ENCODE peak calls at places on chromosomes 1 and 21, in nine cellular contexts. D is heart left ventricle, L is AG04449, T is adrenal gland, H is lower lobe of right lung, M is body of pancreas, O is foreskin fibroblast, Q is fibroblast of the aortic adventitia, B is ovary. E is an unnamed sample.

GRCh38 chr1:66353207-66353606 is 180.7 kb upstream of the SGIP1 start:
- DNase-seq in D (no peak), L (no peak), T (no peak), H (no peak), M (no peak), O (no peak), Q (peak), B (no peak), E (peak)

GRCh38 chr1:190904091-190904695 is 426.5 kb upstream of the BRINP3 start:
- DNase-seq in D (no peak), L (peak), T (no peak), H (no peak), M (no peak), O (peak), Q (peak), B (no peak), E (no peak)

GRCh38 chr1:38835230-38835827 is 24.2 kb downstream of the RRAGC start:
- DNase-seq in D (no peak), L (peak), T (peak), H (no peak), M (peak), O (peak), Q (peak), B (no peak), E (no peak)

GRCh38 chr1:244214009-244214967 is 163.2 kb downstream of the ZBTB18 start:
- DNase-seq in D (no peak), L (peak), T (no peak), H (no peak), M (peak), O (peak), Q (peak), B (no peak), E (peak)

GRCh38 chr1:10791117-10791951 is 5.1 kb downstream of the CASZ1 start:
- DNase-seq in D (no peak), L (no peak), T (no peak), H (no peak), M (peak), O (no peak), Q (no peak), B (no peak), E (no peak)

GRCh38 chr1:105210747-105211146 is 1461.0 kb downstream of the AMY1C start:
- DNase-seq in D (no peak), L (no peak), T (no peak), H (no peak), M (no peak), O (no peak), Q (no peak), B (no peak), E (no peak)

GRCh38 chr1:68438310-68438709 is 11.4 kb downstream of the RPE65 start:
- DNase-seq in D (no peak), L (no peak), T (no peak), H (no peak), M (no peak), O (no peak), Q (no peak), B (no peak), E (no peak)

GRCh38 chr1:99548924-99549605 is 96.8 kb upstream of the PALMD start:
- DNase-seq in D (no peak), L (no peak), T (peak), H (no peak), M (peak), O (no peak), Q (peak), B (peak), E (no peak)

GRCh38 chr1:235960799-235961198 is 94.1 kb upstream of the LYST start:
- DNase-seq in D (no peak), L (no peak), T (no peak), H (no peak), M (no peak), O (no peak), Q (no peak), B (no peak), E (no peak)

GRCh38 chr21:42847051-42847707 is 32.2 kb downstream of the WDR4 start:
- DNase-seq in D (no peak), L (no peak), T (peak), H (peak), M (no peak), O (no peak), Q (no peak), B (no peak), E (no peak)

GRCh38 chr1:59657873-59658465 is 156.8 kb upstream of the HOOK1 start:
- DNase-seq in D (no peak), L (no peak), T (no peak), H (no peak), M (no peak), O (no peak), Q (no peak), B (no peak), E (no peak)

GRCh38 chr1:10793129-10793651 is 3.3 kb downstream of the CASZ1 start:
- DNase-seq in D (no peak), L (no peak), T (no peak), H (no peak), M (no peak), O (no peak), Q (peak), B (no peak), E (no peak)

GRCh38 chr1:113207019-113207418 is 134.0 kb downstream of the LRIG2 start:
- DNase-seq in D (no peak), L (no peak), T (no peak), H (no peak), M (no peak), O (no peak), Q (no peak), B (no peak), E (no peak)

GRCh38 chr21:41640756-41641509 is 125.9 kb downstream of the RIPK4 start:
- DNase-seq in D (no peak), L (no peak), T (no peak), H (no peak), M (no peak), O (no peak), Q (peak), B (no peak), E (no peak)

GRCh38 chr1:243415663-243416365 is 160.0 kb downstream of the SDCCAG8 start:
- DNase-seq in D (no peak), L (no peak), T (no peak), H (no peak), M (no peak), O (no peak), Q (no peak), B (no peak), E (no peak)

GRCh38 chr1:239233626-239234025 is 152.7 kb upstream of the CHRM3 start:
- DNase-seq in D (no peak), L (no peak), T (no peak), H (no peak), M (no peak), O (no peak), Q (no peak), B (no peak), E (no peak)

GRCh38 chr21:35291963-35292627 is 243.0 kb upstream of the RUNX1 start:
- DNase-seq in D (no peak), L (no peak), T (no peak), H (no peak), M (no peak), O (peak), Q (no peak), B (no peak), E (no peak)

GRCh38 chr21:26846036-26846931 is 1.1 kb upstream of the ADAMTS1 start:
- DNase-seq in D (peak), L (no peak), T (peak), H (peak), M (peak), O (peak), Q (peak), B (peak), E (peak)

GRCh38 chr1:193190096-193190744 is 3.8 kb upstream of the B3GALT2 start:
- DNase-seq in D (no peak), L (no peak), T (no peak), H (no peak), M (no peak), O (no peak), Q (peak), B (no peak), E (no peak)

GRCh38 chr1:109613396-109614147 is 5.8 kb downstream of the GNAT2 start:
- DNase-seq in D (no peak), L (no peak), T (no peak), H (no peak), M (no peak), O (no peak), Q (peak), B (no peak), E (no peak)

GRCh38 chr1:181103404-181103803 is 14.9 kb downstream of the IER5 start:
- DNase-seq in D (no peak), L (no peak), T (no peak), H (no peak), M (no peak), O (no peak), Q (no peak), B (no peak), E (no peak)

GRCh38 chr1:245168921-245169320 is 14.1 kb downstream of the KIF26B start:
- DNase-seq in D (no peak), L (no peak), T (no peak), H (no peak), M (no peak), O (no peak), Q (no peak), B (no peak), E (no peak)

GRCh38 chr1:29332204-29332603 is 95.9 kb downstream of the PTPRU start:
- DNase-seq in D (no peak), L (no peak), T (no peak), H (no peak), M (peak), O (peak), Q (peak), B (no peak), E (peak)

GRCh38 chr1:14939527-14940284 is 213.8 kb upstream of the TMEM51 start:
- DNase-seq in D (peak), L (peak), T (no peak), H (no peak), M (no peak), O (peak), Q (peak), B (no peak), E (no peak)

GRCh38 chr1:45411510-45411899 is 71.3 kb upstream of the MUTYH start:
- DNase-seq in D (no peak), L (no peak), T (no peak), H (no peak), M (no peak), O (no peak), Q (no peak), B (no peak), E (no peak)
- TF ChIP-seq CTCF in D (no peak), L (no peak), T (no peak), H (no peak), M (no peak), O (no peak), Q (no peak), B (no peak), E (no peak)

GRCh38 chr1:85575363-85575995 is 5.1 kb upstream of the CCN1 start:
- DNase-seq in D (no peak), L (no peak), T (no peak), H (no peak), M (no peak), O (no peak), Q (peak), B (no peak), E (no peak)

GRCh38 chr1:85577421-85578320 is 2.9 kb upstream of the CCN1 start:
- DNase-seq in D (peak), L (no peak), T (no peak), H (no peak), M (no peak), O (peak), Q (no peak), B (no peak), E (peak)

GRCh38 chr1:85578321-85579295 is 2.0 kb upstream of the CCN1 start:
- DNase-seq in D (no peak), L (peak), T (no peak), H (no peak), M (no peak), O (peak), Q (peak), B (no peak), E (no peak)

GRCh38 chr1:85576256-85576641 is 4.3 kb upstream of the CCN1 start:
- DNase-seq in D (no peak), L (no peak), T (peak), H (no peak), M (no peak), O (no peak), Q (peak), B (no peak), E (no peak)

DNA sequence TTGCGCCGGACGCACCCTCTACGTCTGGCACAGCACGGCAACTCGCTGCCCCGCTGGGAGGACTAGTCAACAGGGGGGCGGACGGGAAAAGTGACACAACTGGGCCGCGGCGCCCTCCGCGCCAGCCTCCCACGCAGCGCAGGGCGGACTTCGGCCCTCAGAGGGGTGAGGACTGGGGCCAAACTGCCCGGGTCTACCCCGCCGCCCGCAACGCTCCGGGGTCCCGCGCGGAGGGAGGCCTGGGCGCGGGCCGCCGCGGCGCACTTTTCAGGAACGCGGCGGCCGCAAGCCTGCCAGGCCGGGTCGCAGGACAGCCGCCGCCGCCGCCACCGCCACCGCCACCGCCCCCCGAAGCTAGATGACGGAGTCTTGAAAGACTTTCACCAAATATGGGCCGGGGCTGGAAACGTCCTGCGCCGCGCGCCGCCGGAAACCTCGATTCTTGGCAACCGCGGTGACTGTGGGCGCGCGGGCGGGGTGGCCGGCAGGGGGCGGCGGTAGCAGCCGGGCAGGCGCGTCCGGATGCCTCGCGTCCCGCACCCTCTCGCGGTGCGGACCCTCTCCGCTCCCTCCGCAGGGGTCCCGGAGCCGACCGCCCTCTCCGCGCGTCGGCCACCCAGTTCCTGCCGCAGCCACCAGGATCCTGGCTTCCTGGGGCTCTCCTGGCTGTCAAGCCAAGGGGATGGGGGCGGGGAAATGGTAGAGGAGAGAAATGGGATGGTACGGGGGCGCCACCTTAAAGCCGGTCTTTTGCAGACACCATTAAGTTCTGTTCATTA is 3.7 kb upstream of the CCN1 start:
- DNase-seq in D (peak), L (no peak), T (peak), H (peak), M (peak), O (peak), Q (peak), B (peak), E (peak)
- TF ChIP-seq CTCF in D (peak), L (peak), T (peak), H (peak), M (peak), O (peak), Q (peak), B (peak), E (peak)

DNA sequence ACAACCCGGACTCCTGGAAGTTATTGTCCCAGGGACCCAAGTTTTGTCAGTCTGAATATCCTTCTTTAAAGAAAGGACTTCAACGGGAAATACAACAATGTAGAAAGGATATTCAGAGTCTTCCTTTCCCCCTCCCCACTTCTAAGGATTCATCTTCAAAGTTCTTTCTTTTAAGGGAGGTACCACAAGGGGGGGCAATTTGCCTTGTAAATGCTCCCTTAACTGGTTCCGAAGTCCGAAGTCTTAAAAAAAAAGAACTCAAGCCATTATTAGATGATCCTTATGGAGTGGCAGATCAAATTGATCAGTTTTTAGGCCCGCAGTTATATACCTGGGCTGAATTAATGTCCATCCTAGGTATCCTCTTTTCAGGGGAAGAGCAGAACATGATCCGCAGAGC is 47.0 kb downstream of the SERINC2 start:
- DNase-seq in D (no peak), L (no peak), T (no peak), H (no peak), M (no peak), O (peak), Q (peak), B (no peak), E (no peak)
- TF ChIP-seq CTCF in D (no peak), L (no peak), T (peak), H (no peak), M (no peak), O (peak), Q (peak), B (no peak), E (no peak)

GRCh38 chr1:159944623-159945455 is 574 bp downstream of the IGSF9 start:
- DNase-seq in D (no peak), L (no peak), T (no peak), H (no peak), M (no peak), O (no peak), Q (no peak), B (no peak), E (no peak)

GRCh38 chr1:159943908-159944622 is 1.3 kb downstream of the IGSF9 start:
- DNase-seq in D (no peak), L (no peak), T (no peak), H (no peak), M (no peak), O (no peak), Q (no peak), B (no peak), E (no peak)

GRCh38 chr1:159947942-159948341 is 2.5 kb upstream of the IGSF9 start:
- DNase-seq in D (no peak), L (no peak), T (no peak), H (no peak), M (no peak), O (no peak), Q (no peak), B (no peak), E (no peak)

GRCh38 chr1:159946242-159947187 is 1.1 kb upstream of the IGSF9 start:
- DNase-seq in D (no peak), L (no peak), T (no peak), H (no peak), M (no peak), O (no peak), Q (peak), B (no peak), E (no peak)

DNA sequence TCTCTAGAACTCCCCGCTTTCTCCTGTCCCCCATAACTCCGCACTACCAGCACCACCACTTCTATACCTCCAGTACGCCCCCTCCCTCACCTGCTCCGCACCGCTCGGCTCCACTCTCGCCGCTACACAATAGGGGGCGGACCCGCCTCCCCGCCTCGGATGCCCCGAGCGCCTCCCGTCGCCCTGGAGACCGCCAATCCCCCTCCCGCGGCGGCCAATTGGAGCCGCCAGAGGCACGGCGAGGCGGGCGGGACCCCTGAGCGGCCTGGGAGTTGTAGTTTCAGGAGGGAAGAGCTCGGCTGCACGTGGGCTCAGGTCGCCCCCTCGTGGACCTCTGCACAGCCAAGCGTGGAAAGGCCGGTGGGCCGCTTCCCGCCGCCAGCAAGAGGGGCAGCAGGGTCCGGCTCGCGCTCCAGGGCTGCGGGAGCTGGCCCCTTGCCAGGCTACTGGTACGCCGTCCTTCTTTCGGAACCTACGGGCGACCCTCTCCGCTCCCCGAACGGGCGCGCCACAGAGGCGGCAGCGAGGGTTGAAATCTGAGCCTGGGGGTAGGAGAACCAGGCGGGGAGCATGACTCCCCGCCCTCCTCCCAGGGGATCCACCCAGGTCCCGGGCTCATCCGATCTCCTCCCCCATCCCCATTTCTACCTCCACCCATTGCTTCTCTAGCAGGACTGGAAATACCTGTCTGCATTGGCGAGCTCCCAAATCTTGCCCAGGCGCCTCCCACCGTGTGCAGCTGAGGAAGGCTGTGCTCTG is at the start of gene IGSF9:
- DNase-seq in D (peak), L (no peak), T (peak), H (peak), M (peak), O (peak), Q (peak), B (peak), E (peak)
- TF ChIP-seq CTCF in D (peak), L (peak), T (peak), H (peak), M (peak), O (peak), Q (peak), B (peak), E (peak)

GRCh38 chr1:34864759-34865158 is 5.2 kb upstream of the SMIM12 start:
- DNase-seq in D (no peak), L (no peak), T (no peak), H (no peak), M (no peak), O (no peak), Q (no peak), B (no peak), E (no peak)
- TF ChIP-seq CTCF in D (no peak), L (no peak), T (no peak), H (no peak), M (no peak), O (no peak), Q (no peak), B (no peak), E (no peak)

GRCh38 chr1:70436617-70437236 is 25.7 kb downstream of the CTH start:
- DNase-seq in D (no peak), L (no peak), T (no peak), H (no peak), M (no peak), O (peak), Q (peak), B (no peak), E (no peak)
- TF ChIP-seq CTCF in D (no peak), L (peak), T (peak), H (peak), M (no peak), O (peak), Q (peak), B (no peak), E (no peak)

GRCh38 chr1:227731241-227731677 is 3.8 kb downstream of the JMJD4 start:
- DNase-seq in D (no peak), L (no peak), T (peak), H (peak), M (peak), O (no peak), Q (no peak), B (peak), E (no peak)

GRCh38 chr1:227728892-227729143 is 6.3 kb downstream of the JMJD4 start:
- DNase-seq in D (no peak), L (no peak), T (no peak), H (no peak), M (no peak), O (no peak), Q (no peak), B (no peak), E (no peak)

GRCh38 chr1:227730630-227731151 is 4.4 kb downstream of the JMJD4 start:
- DNase-seq in D (no peak), L (no peak), T (peak), H (peak), M (no peak), O (no peak), Q (no peak), B (no peak), E (no peak)

GRCh38 chr1:227729144-227729880 is 5.8 kb downstream of the JMJD4 start:
- DNase-seq in D (no peak), L (no peak), T (no peak), H (no peak), M (no peak), O (no peak), Q (no peak), B (no peak), E (no peak)

DNA sequence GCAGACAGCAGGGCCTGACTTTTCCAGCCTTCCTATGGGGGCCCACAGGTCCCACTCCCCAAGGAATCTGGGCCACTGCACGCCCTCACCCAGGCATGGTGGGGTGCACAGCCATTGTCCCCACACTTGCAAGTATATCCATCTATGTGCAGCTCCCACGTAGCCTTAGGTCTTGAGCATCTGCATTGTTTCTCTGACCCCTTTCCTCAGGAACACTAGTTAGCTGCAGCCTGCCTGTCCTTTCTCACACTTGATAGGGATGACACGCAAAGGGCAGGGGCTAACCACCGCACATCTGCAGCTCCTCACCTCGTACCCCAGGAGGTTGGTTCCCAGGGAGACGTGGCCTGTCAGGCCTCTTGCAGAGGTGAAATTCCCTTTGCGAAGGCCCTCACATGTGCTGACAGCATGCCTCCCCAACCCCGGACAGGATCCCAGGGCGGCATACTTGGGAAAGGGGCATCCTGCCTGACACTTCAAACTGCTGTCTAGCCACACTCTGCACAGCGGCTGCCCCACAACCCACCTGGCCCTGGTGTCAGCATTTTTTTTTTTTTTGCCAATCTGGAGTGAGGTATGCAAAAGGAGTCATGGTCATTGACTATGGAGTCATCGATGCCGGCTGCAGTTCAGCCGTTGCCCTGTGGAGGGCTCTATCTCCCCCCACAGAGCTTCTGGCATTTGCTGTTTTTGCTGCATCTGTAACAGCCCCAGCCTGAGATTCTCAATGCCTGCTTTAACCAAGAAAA is 5.0 kb downstream of the JMJD4 start:
- DNase-seq in D (no peak), L (no peak), T (peak), H (peak), M (peak), O (peak), Q (peak), B (peak), E (peak)
- TF ChIP-seq CTCF in D (peak), L (peak), T (peak), H (peak), M (peak), O (peak), Q (peak), B (no peak), E (peak)